ENCODE peak calls at places on chromosomes 2 and 18, in eight cellular contexts. One of them, this sample, is unnamed.

GRCh38 chr18:34493099-34493544 is 217.0 kb upstream of the DTNA start:
- DNase-seq in small intestine: peak; percentile 5
- DNase-seq in AG04450: no peak
- DNase-seq in cardiac fibroblast: peak; percentile 74
- DNase-seq in fibroblast of pulmonary artery: peak; percentile 68
- DNase-seq in lower lobe of right lung: peak; percentile 76
- DNase-seq in tibial nerve: peak; percentile 33
- DNase-seq in psoas muscle: peak; percentile 90
- DNase-seq in this sample: peak; percentile 92

GRCh38 chr18:79960921-79961526 is 3.4 kb upstream of the HSBP1L1 start:
- DNase-seq in tibial nerve: no peak
- DNase-seq in lower lobe of right lung: peak; percentile 25
- DNase-seq in psoas muscle: no peak
- DNase-seq in fibroblast of pulmonary artery: no peak
- DNase-seq in AG04450: no peak
- DNase-seq in small intestine: no peak
- DNase-seq in cardiac fibroblast: no peak
- DNase-seq in this sample: no peak

GRCh38 chr2:196607073-196607472 is 32.4 kb upstream of the CCDC150 start:
- DNase-seq in AG04450: no peak
- DNase-seq in psoas muscle: no peak
- DNase-seq in fibroblast of pulmonary artery: peak; percentile 40
- DNase-seq in lower lobe of right lung: no peak
- DNase-seq in tibial nerve: no peak
- DNase-seq in cardiac fibroblast: peak; percentile 6
- DNase-seq in small intestine: peak; percentile 12
- DNase-seq in this sample: no peak

GRCh38 chr2:36277146-36277808 is 78.3 kb upstream of the CRIM1 start:
- DNase-seq in tibial nerve: no peak
- DNase-seq in lower lobe of right lung: no peak
- DNase-seq in fibroblast of pulmonary artery: peak; percentile 85
- DNase-seq in small intestine: no peak
- DNase-seq in psoas muscle: no peak
- DNase-seq in AG04450: peak; percentile 77
- DNase-seq in cardiac fibroblast: peak; percentile 94
- DNase-seq in this sample: no peak

GRCh38 chr2:71557321-71557720 is 104.0 kb downstream of the DYSF start:
- DNase-seq in lower lobe of right lung: peak; percentile 14
- DNase-seq in fibroblast of pulmonary artery: no peak
- DNase-seq in psoas muscle: peak; percentile 23
- DNase-seq in cardiac fibroblast: no peak
- DNase-seq in AG04450: no peak
- DNase-seq in tibial nerve: no peak
- DNase-seq in small intestine: no peak
- DNase-seq in this sample: no peak

GRCh38 chr2:101667823-101668222 is 29.7 kb upstream of the MAP4K4 start:
- DNase-seq in lower lobe of right lung: no peak
- DNase-seq in cardiac fibroblast: no peak
- DNase-seq in small intestine: no peak
- DNase-seq in AG04450: no peak
- DNase-seq in tibial nerve: no peak
- DNase-seq in fibroblast of pulmonary artery: no peak
- DNase-seq in psoas muscle: no peak
- DNase-seq in this sample: no peak

GRCh38 chr2:64595397-64596160 is 58.1 kb downstream of the SERTAD2 start:
- DNase-seq in small intestine: peak; percentile 77
- DNase-seq in lower lobe of right lung: no peak
- DNase-seq in AG04450: no peak
- DNase-seq in fibroblast of pulmonary artery: peak; percentile 50
- DNase-seq in tibial nerve: no peak
- DNase-seq in cardiac fibroblast: peak; percentile 49
- DNase-seq in psoas muscle: no peak
- DNase-seq in this sample: no peak

GRCh38 chr2:230879891-230880290 is 15.1 kb downstream of the ITM2C start:
- DNase-seq in lower lobe of right lung: no peak
- DNase-seq in psoas muscle: no peak
- DNase-seq in AG04450: no peak
- DNase-seq in fibroblast of pulmonary artery: no peak
- DNase-seq in tibial nerve: no peak
- DNase-seq in small intestine: no peak
- DNase-seq in cardiac fibroblast: no peak
- DNase-seq in this sample: no peak

GRCh38 chr2:53843595-53843994 is 16.2 kb downstream of the GPR75 start:
- DNase-seq in tibial nerve: no peak
- DNase-seq in cardiac fibroblast: no peak
- DNase-seq in fibroblast of pulmonary artery: no peak
- DNase-seq in AG04450: no peak
- DNase-seq in psoas muscle: no peak
- DNase-seq in small intestine: no peak
- DNase-seq in lower lobe of right lung: no peak
- DNase-seq in this sample: no peak

GRCh38 chr2:105262662-105263091 is 21.1 kb downstream of the GPR45 start:
- DNase-seq in lower lobe of right lung: no peak
- DNase-seq in AG04450: no peak
- DNase-seq in tibial nerve: no peak
- DNase-seq in cardiac fibroblast: no peak
- DNase-seq in psoas muscle: no peak
- DNase-seq in small intestine: no peak
- DNase-seq in fibroblast of pulmonary artery: no peak
- DNase-seq in this sample: no peak

GRCh38 chr2:109324859-109325258 is 195.9 kb downstream of the SH3RF3 start:
- DNase-seq in tibial nerve: peak; percentile 74
- DNase-seq in psoas muscle: peak; percentile 89
- DNase-seq in lower lobe of right lung: no peak
- DNase-seq in AG04450: peak; percentile 92
- DNase-seq in small intestine: no peak
- DNase-seq in cardiac fibroblast: peak; percentile 99
- DNase-seq in fibroblast of pulmonary artery: peak; percentile 98
- DNase-seq in this sample: peak; percentile 50

GRCh38 chr2:109321570-109321969 is 192.6 kb downstream of the SH3RF3 start:
- DNase-seq in lower lobe of right lung: no peak
- DNase-seq in cardiac fibroblast: peak; percentile 64
- DNase-seq in tibial nerve: no peak
- DNase-seq in small intestine: no peak
- DNase-seq in psoas muscle: no peak
- DNase-seq in AG04450: no peak
- DNase-seq in fibroblast of pulmonary artery: peak; percentile 71
- DNase-seq in this sample: no peak

GRCh38 chr2:109320195-109320935 is 191.4 kb downstream of the SH3RF3 start:
- DNase-seq in lower lobe of right lung: no peak
- DNase-seq in fibroblast of pulmonary artery: no peak
- DNase-seq in psoas muscle: no peak
- DNase-seq in cardiac fibroblast: no peak
- DNase-seq in AG04450: no peak
- DNase-seq in small intestine: no peak
- DNase-seq in tibial nerve: no peak
- DNase-seq in this sample: no peak

GRCh38 chr2:109322646-109323045 is 193.6 kb downstream of the SH3RF3 start:
- DNase-seq in psoas muscle: no peak
- DNase-seq in tibial nerve: no peak
- DNase-seq in lower lobe of right lung: no peak
- DNase-seq in small intestine: no peak
- DNase-seq in cardiac fibroblast: no peak
- DNase-seq in fibroblast of pulmonary artery: no peak
- DNase-seq in AG04450: no peak
- DNase-seq in this sample: no peak

GRCh38 chr2:109322111-109322510 is 193.1 kb downstream of the SH3RF3 start:
- DNase-seq in lower lobe of right lung: peak; percentile 70
- DNase-seq in fibroblast of pulmonary artery: peak; percentile 99
- DNase-seq in tibial nerve: peak; percentile 86
- DNase-seq in small intestine: peak; percentile 16
- DNase-seq in psoas muscle: peak; percentile 95
- DNase-seq in cardiac fibroblast: peak; percentile 99
- DNase-seq in AG04450: peak; percentile 92
- DNase-seq in this sample: peak; percentile 63
- H3K4me3 ChIP-seq in lower lobe of right lung: no peak overlapping the region
- H3K4me3 ChIP-seq in fibroblast of pulmonary artery: peak overlapping the region; percentile 13
- H3K4me3 ChIP-seq in tibial nerve: no peak overlapping the region
- H3K4me3 ChIP-seq in small intestine: no peak overlapping the region
- H3K4me3 ChIP-seq in psoas muscle: no peak overlapping the region
- H3K4me3 ChIP-seq in cardiac fibroblast: peak overlapping the region; percentile 25
- H3K4me3 ChIP-seq in AG04450: peak overlapping the region; percentile 28
- H3K4me3 ChIP-seq in this sample: no peak overlapping the region

DNA sequence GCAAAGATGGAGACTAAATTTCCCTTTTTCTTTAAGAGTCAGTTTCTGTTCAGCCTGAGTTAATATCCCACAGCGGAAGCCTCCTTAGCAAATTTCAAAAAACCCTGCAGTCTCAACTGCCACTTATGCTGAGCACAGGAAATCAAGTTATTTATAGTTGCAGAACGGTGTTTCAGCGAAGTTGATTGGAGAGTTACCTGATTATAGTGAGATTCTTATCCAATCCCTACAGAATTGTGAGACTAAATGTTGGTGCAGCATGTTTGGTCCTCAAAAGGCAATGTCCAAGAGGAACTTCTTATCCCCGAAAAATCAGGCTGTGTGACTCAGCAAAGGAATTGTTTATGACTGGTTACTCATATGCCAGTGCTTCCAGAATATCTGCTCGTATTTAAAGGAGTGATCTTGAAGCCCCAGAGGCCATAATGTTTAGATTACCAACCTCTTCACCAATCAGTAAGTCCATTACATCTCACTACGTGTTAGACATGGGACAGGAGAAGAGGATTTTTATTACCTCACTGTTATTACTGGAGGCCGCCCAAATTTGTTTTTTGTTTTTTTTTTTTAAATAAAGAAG is 67.9 kb downstream of the LRRFIP1 start:
- DNase-seq in lower lobe of right lung: no peak
- DNase-seq in fibroblast of pulmonary artery: peak; percentile 83
- DNase-seq in small intestine: peak; percentile 66
- DNase-seq in tibial nerve: no peak
- DNase-seq in cardiac fibroblast: peak; percentile 95
- DNase-seq in psoas muscle: no peak
- DNase-seq in AG04450: peak; percentile 89
- DNase-seq in this sample: no peak
- H3K4me3 ChIP-seq in lower lobe of right lung: peak overlapping the region; percentile 83
- H3K4me3 ChIP-seq in fibroblast of pulmonary artery: peak overlapping the region; percentile 22
- H3K4me3 ChIP-seq in small intestine: no peak overlapping the region
- H3K4me3 ChIP-seq in tibial nerve: peak overlapping the region; percentile 85
- H3K4me3 ChIP-seq in cardiac fibroblast: peak overlapping the region; percentile 11
- H3K4me3 ChIP-seq in psoas muscle: peak overlapping the region; percentile 88
- H3K4me3 ChIP-seq in AG04450: no peak overlapping the region
- H3K4me3 ChIP-seq in this sample: no peak overlapping the region

GRCh38 chr2:238423561-238424312 is 3.0 kb upstream of the ASB1 start:
- DNase-seq in AG04450: no peak
- DNase-seq in lower lobe of right lung: no peak
- DNase-seq in fibroblast of pulmonary artery: no peak
- DNase-seq in small intestine: no peak
- DNase-seq in cardiac fibroblast: peak; percentile 59
- DNase-seq in tibial nerve: no peak
- DNase-seq in psoas muscle: no peak
- DNase-seq in this sample: no peak

GRCh38 chr2:238425979-238426567 is 654 bp upstream of the ASB1 start:
- DNase-seq in psoas muscle: no peak
- DNase-seq in AG04450: no peak
- DNase-seq in cardiac fibroblast: peak; percentile 75
- DNase-seq in tibial nerve: no peak
- DNase-seq in small intestine: no peak
- DNase-seq in fibroblast of pulmonary artery: peak; percentile 71
- DNase-seq in lower lobe of right lung: no peak
- DNase-seq in this sample: peak; percentile 26

GRCh38 chr2:238426568-238427434 is at the start of gene ASB1:
- DNase-seq in fibroblast of pulmonary artery: peak; percentile 86
- DNase-seq in lower lobe of right lung: peak; percentile 88
- DNase-seq in small intestine: peak; percentile 74
- DNase-seq in psoas muscle: peak; percentile 85
- DNase-seq in AG04450: peak; percentile 39
- DNase-seq in cardiac fibroblast: peak; percentile 87
- DNase-seq in tibial nerve: peak; percentile 53
- DNase-seq in this sample: peak; percentile 65

GRCh38 chr2:238424313-238424700 is 2.4 kb upstream of the ASB1 start:
- DNase-seq in small intestine: no peak
- DNase-seq in fibroblast of pulmonary artery: peak; percentile 61
- DNase-seq in AG04450: no peak
- DNase-seq in lower lobe of right lung: no peak
- DNase-seq in cardiac fibroblast: peak; percentile 76
- DNase-seq in tibial nerve: no peak
- DNase-seq in psoas muscle: no peak
- DNase-seq in this sample: no peak

DNA sequence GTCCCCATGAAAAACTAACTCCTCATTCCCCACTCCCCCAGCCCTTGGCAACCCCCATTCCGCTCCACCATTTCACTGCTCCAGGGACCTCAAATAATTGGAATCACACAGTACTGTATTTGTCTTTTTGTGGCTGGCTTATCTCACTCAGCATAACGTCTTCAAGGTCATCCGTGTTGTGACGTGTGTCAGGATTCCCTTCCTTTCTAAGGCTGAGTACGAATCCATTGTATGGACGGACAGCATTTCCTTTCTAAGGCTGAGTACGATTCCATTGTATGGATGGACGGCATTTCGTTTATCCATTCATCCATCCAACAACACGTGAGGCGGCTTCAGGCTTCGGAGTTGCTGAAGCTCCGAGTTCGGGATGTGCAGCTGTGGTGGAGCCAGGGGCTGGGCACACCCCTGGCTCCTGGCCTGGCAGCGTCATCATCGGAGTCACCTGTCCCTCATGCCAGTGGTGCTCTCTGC is 1.2 kb upstream of the ASB1 start:
- DNase-seq in AG04450: no peak
- DNase-seq in psoas muscle: no peak
- DNase-seq in lower lobe of right lung: no peak
- DNase-seq in cardiac fibroblast: no peak
- DNase-seq in small intestine: no peak
- DNase-seq in tibial nerve: no peak
- DNase-seq in fibroblast of pulmonary artery: no peak
- DNase-seq in this sample: no peak
- H3K4me3 ChIP-seq in AG04450: peak overlapping the region; percentile 95
- H3K4me3 ChIP-seq in psoas muscle: peak overlapping the region; percentile 98
- H3K4me3 ChIP-seq in lower lobe of right lung: peak overlapping the region; percentile 92
- H3K4me3 ChIP-seq in cardiac fibroblast: peak overlapping the region; percentile 87
- H3K4me3 ChIP-seq in small intestine: no peak overlapping the region
- H3K4me3 ChIP-seq in tibial nerve: peak overlapping the region; percentile 61
- H3K4me3 ChIP-seq in fibroblast of pulmonary artery: no peak overlapping the region
- H3K4me3 ChIP-seq in this sample: no peak overlapping the region

GRCh38 chr2:63052411-63053234 is 2.0 kb downstream of the OTX1 start:
- DNase-seq in AG04450: no peak
- DNase-seq in cardiac fibroblast: no peak
- DNase-seq in psoas muscle: no peak
- DNase-seq in lower lobe of right lung: no peak
- DNase-seq in tibial nerve: no peak
- DNase-seq in small intestine: no peak
- DNase-seq in fibroblast of pulmonary artery: no peak
- DNase-seq in this sample: no peak

GRCh38 chr2:63053889-63054725 is 3.5 kb downstream of the OTX1 start:
- DNase-seq in lower lobe of right lung: no peak
- DNase-seq in fibroblast of pulmonary artery: no peak
- DNase-seq in AG04450: no peak
- DNase-seq in small intestine: peak; percentile 77
- DNase-seq in tibial nerve: no peak
- DNase-seq in psoas muscle: no peak
- DNase-seq in cardiac fibroblast: no peak
- DNase-seq in this sample: no peak

GRCh38 chr2:63051795-63052333 is 1.2 kb downstream of the OTX1 start:
- DNase-seq in psoas muscle: no peak
- DNase-seq in lower lobe of right lung: no peak
- DNase-seq in AG04450: no peak
- DNase-seq in tibial nerve: no peak
- DNase-seq in fibroblast of pulmonary artery: no peak
- DNase-seq in cardiac fibroblast: no peak
- DNase-seq in small intestine: no peak
- DNase-seq in this sample: peak; percentile 14

GRCh38 chr2:63054812-63055509 is 4.3 kb downstream of the OTX1 start:
- DNase-seq in tibial nerve: no peak
- DNase-seq in lower lobe of right lung: no peak
- DNase-seq in small intestine: no peak
- DNase-seq in AG04450: no peak
- DNase-seq in psoas muscle: no peak
- DNase-seq in fibroblast of pulmonary artery: no peak
- DNase-seq in cardiac fibroblast: no peak
- DNase-seq in this sample: no peak

GRCh38 chr2:63053235-63053888 is 2.7 kb downstream of the OTX1 start:
- DNase-seq in fibroblast of pulmonary artery: no peak
- DNase-seq in small intestine: no peak
- DNase-seq in AG04450: no peak
- DNase-seq in lower lobe of right lung: no peak
- DNase-seq in psoas muscle: no peak
- DNase-seq in cardiac fibroblast: no peak
- DNase-seq in tibial nerve: no peak
- DNase-seq in this sample: no peak
- H3K4me3 ChIP-seq in fibroblast of pulmonary artery: no peak overlapping the region
- H3K4me3 ChIP-seq in small intestine: no peak overlapping the region
- H3K4me3 ChIP-seq in AG04450: no peak overlapping the region
- H3K4me3 ChIP-seq in lower lobe of right lung: no peak overlapping the region
- H3K4me3 ChIP-seq in psoas muscle: peak overlapping the region; percentile 34
- H3K4me3 ChIP-seq in cardiac fibroblast: no peak overlapping the region
- H3K4me3 ChIP-seq in tibial nerve: peak overlapping the region; percentile 33
- H3K4me3 ChIP-seq in this sample: no peak overlapping the region

This sample was measured in body of pancreas.